ENCODE peak calls at places on chromosomes 3 and 15, in seven cellular contexts. I is aorta, N is NCI-H1092, J is adipocyte, D is EH, P is GM12865, W is SHP77. Y is an unnamed sample.

GRCh38 chr15:70265466-70265978 is 167.8 kb upstream of the TLE3 start:
- DNase-seq in W (no peak), P (no peak), J (no peak), I (peak), D (no peak), N (no peak), Y (no peak)

GRCh38 chr3:66803706-66804496 is 194.2 kb upstream of the KBTBD8 start:
- DNase-seq in J (no peak), P (no peak), W (no peak), D (no peak), I (no peak), N (no peak), Y (no peak)

GRCh38 chr15:43920815-43921214 is 94.0 kb downstream of the WDR76 start:
- DNase-seq in W (no peak), J (peak), I (no peak), N (peak), D (peak), P (peak), Y (no peak)

GRCh38 chr3:31472479-31473390 is 60.0 kb upstream of the STT3B start:
- DNase-seq in I (no peak), J (no peak), W (no peak), P (no peak), D (peak), N (no peak), Y (no peak)

GRCh38 chr3:117141821-117142220 is 432.2 kb downstream of the TUSC7 start:
- DNase-seq in W (no peak), P (no peak), N (peak), I (no peak), D (no peak), J (no peak), Y (no peak)

GRCh38 chr3:124599147-124599765 is 131.0 kb upstream of the UMPS start:
- DNase-seq in J (no peak), N (no peak), P (no peak), W (no peak), I (no peak), D (no peak), Y (no peak)

GRCh38 chr3:40073310-40074007 is 236.0 kb upstream of the EIF1B start:
- DNase-seq in I (no peak), N (no peak), P (no peak), W (no peak), D (no peak), J (no peak), Y (no peak)

GRCh38 chr3:114155370-114155821 is 23.5 kb downstream of the DRD3 start:
- DNase-seq in J (peak), D (peak), N (no peak), I (peak), P (peak), W (peak), Y (no peak)

GRCh38 chr15:50280271-50280670 is 14.7 kb upstream of the HDC start:
- DNase-seq in W (no peak), I (no peak), N (no peak), J (no peak), P (no peak), D (no peak), Y (no peak)

GRCh38 chr15:62085740-62086139 is 19.0 kb downstream of the C2CD4A start:
- DNase-seq in W (no peak), P (no peak), D (peak), N (no peak), J (no peak), I (peak), Y (no peak)

GRCh38 chr3:172869797-172870518 is 119.4 kb downstream of the ECT2 start:
- DNase-seq in N (no peak), P (no peak), I (no peak), D (no peak), W (no peak), J (no peak), Y (no peak)

GRCh38 chr15:44157679-44158078 is 37.4 kb downstream of the FRMD5 start:
- DNase-seq in W (no peak), P (no peak), D (peak), N (no peak), I (no peak), J (peak), Y (no peak)

GRCh38 chr15:43463542-43463941 is 29.4 kb downstream of the TP53BP1 start:
- DNase-seq in N (no peak), J (peak), W (no peak), D (peak), I (no peak), P (no peak), Y (no peak)

GRCh38 chr15:80309769-80310384 is 57.9 kb upstream of the CTXND1 start:
- DNase-seq in W (no peak), P (no peak), J (peak), D (peak), N (no peak), I (no peak), Y (no peak)

GRCh38 chr3:38455639-38456430 is 2.1 kb downstream of the ACVR2B start:
- DNase-seq in D (peak), I (no peak), J (no peak), N (no peak), P (no peak), W (no peak), Y (no peak)

GRCh38 chr3:98574157-98574556 is 19.3 kb downstream of the CPOX start:
- DNase-seq in D (no peak), J (no peak), P (no peak), I (no peak), W (no peak), N (no peak), Y (no peak)

GRCh38 chr3:153979419-153980251 is 141.6 kb upstream of the ARHGEF26 start:
- DNase-seq in N (no peak), I (no peak), D (no peak), J (no peak), P (no peak), W (no peak), Y (no peak)

GRCh38 chr3:154987846-154988245 is 92.3 kb upstream of the MME start:
- DNase-seq in I (no peak), N (no peak), D (no peak), W (no peak), J (no peak), P (no peak), Y (no peak)

GRCh38 chr3:171846594-171846993 is 3.4 kb downstream of the TMEM212 start:
- DNase-seq in J (no peak), D (peak), I (no peak), N (no peak), P (peak), W (no peak), Y (no peak)

GRCh38 chr3:134453631-134454030 is 32.2 kb downstream of the ANAPC13 start:
- DNase-seq in W (peak), N (no peak), J (no peak), D (no peak), P (no peak), I (no peak), Y (no peak)

Y was measured in left ventricle myocardium superior.